ENCODE peak calls at places on chromosomes 4 and X, in nine cellular contexts. H, W, E, U, J, V, I, C and Z are unnamed samples.

GRCh38 chr4:88335092-88335665 is 43.5 kb upstream of the HERC6 start:
- DNase-seq in U (no peak), E (no peak), C (no peak), H (peak; percentile 67), W (no peak), V (peak; percentile 63), I (peak; percentile 19), J (no peak), Z (peak; percentile 88)

GRCh38 chr4:17812801-17813200 is 2.0 kb downstream of the NCAPG start:
- DNase-seq in H (no peak), E (peak; percentile 50), U (no peak), I (no peak), V (no peak), C (no peak), W (no peak), J (no peak), Z (no peak)

GRCh38 chrX:42602136-42602535 is 175.8 kb downstream of the PPP1R2C start:
- DNase-seq in E (no peak), V (no peak), W (no peak), U (no peak), H (no peak), I (no peak), J (no peak), C (no peak), Z (no peak)

GRCh38 chrX:38634665-38635064 is 73.3 kb downstream of the TSPAN7 start:
- DNase-seq in V (no peak), W (no peak), J (no peak), I (no peak), H (no peak), E (no peak), C (no peak), U (no peak), Z (no peak)

GRCh38 chr4:7427326-7428260 is 7.1 kb downstream of the PSAPL1 start:
- DNase-seq in I (no peak), H (no peak), U (peak; percentile 21), C (peak; percentile 66), W (peak; percentile 3), E (no peak), V (no peak), J (peak; percentile 40), Z (no peak)

GRCh38 chr4:8675383-8675782 is 82.8 kb downstream of the CPZ start:
- DNase-seq in U (no peak), J (no peak), C (no peak), V (no peak), H (peak; percentile 9), I (no peak), W (no peak), E (no peak), Z (no peak)

GRCh38 chr4:163331629-163332360 is 601 bp downstream of the NPY1R start:
- DNase-seq in V (no peak), W (peak; percentile 13), E (peak; percentile 24), I (no peak), J (no peak), H (no peak), U (no peak), C (no peak), Z (no peak)

GRCh38 chr4:56874166-56874565 is 33.5 kb upstream of the REST start:
- DNase-seq in I (no peak), U (no peak), C (no peak), J (no peak), H (no peak), W (peak; percentile 56), E (no peak), V (peak; percentile 72), Z (no peak)

DNA sequence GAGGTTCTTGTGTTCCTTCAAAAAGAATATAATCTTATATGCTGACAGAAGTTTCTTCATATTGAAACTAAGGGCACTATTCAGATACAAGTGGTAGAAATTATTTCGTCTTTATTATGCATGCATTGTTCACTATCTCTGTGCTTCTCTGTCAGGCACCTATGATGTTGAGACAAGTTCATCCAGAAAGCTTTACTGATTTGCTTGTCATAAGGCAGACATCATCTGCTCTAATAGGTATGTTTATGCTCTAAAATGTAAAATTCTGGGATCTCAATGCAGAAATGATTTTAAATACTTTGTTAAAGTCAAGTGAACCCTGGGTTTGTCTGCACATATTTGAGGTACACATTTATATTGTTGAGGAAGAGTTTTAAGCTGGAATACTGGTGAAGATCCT is 3.6 kb downstream of the UGT2B11 start:
- DNase-seq in J (no peak), E (no peak), H (no peak), C (no peak), W (no peak), U (no peak), V (no peak), I (no peak), Z (no peak)
- TF ChIP-seq POLR2AphosphoS5 in J (no peak), E (no peak), H (no peak), C (no peak), W (no peak), U (no peak), V (no peak), I (no peak), Z (no peak)

DNA sequence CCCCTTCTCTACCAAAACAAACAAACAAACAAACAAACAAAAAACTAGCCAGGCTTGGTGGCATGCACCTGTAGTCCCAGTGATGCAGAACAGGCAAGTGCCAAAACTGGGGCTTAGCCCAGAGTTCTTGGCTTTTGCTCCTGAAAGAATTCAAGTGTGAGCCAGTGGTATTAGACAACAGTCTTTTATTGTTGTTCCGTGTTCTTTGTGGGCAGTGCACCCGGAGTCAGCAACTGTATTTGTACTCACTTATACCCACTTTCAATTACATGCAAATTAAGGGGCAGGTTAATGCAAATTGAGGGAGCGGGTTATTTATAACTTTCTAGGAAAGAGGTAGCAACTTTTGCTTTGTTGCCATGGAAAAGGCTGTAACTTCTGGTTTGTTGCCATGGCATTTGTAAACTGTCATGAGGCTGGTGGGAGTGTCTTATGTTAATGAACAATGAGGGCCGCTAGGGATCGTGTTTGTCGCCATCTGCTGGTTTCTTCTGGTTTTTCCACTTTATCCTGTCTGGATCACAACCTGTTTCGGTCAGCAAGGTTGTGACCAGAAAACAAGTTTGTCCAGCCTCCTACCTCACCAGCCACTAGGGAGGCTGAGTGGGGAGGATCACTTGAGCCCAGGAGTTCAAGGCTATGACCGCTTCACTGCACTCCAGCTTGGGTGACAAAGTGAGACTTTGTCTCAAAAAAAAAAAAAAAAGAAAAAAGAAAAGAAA is 88.8 kb upstream of the ESX1 start:
- DNase-seq in U (peak; percentile 38), W (peak; percentile 60), J (no peak), V (no peak), E (peak; percentile 87), I (no peak), H (peak; percentile 49), C (no peak), Z (no peak)
- H3K27ac ChIP-seq in U (no peak overlapping the region), W (no peak overlapping the region), J (no peak overlapping the region), V (no peak overlapping the region), E (no peak overlapping the region), I (no peak overlapping the region), H (no peak overlapping the region), C (no peak overlapping the region), Z (no peak overlapping the region)

DNA sequence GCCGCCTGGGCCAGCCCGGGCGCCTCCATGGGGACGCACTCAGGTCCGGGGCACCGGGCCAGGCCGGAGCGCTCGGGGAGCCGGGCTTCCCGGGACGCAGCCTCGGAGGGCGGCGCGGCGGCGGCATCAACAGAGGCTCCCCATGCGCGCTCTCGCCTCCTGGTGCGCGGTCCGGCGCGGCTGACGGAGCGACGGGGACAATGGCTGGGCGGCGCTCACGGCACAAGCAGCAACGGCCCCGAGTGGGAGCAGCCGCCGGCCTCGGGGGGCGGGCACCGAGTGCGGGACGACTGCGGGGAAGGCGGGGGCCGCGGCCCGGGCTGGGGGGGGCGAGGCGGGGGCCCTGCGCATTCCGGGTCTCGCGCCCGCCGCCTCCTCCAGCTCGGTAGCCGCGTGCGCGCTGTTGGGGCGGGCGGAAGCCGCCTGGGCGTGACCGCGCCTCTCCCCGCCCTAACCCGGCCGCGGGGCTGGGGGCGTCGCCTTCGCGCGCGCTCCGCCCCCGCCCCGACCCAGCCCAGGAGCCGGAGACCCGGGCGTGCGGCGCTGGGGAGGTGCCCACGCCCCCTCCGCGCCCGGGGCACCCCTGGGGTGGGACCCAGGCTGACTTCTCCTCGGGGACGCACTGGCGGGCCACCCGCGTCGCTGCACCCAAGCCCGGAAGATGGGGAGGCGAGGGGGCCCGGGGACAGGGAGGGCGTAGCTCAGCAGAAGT is at the start of gene PRKX:
- DNase-seq in J (no peak), U (peak; percentile 63), E (peak; percentile 43), W (peak; percentile 78), H (no peak), I (no peak), V (peak; percentile 31), C (no peak), Z (no peak)
- TF ChIP-seq POLR2A in J (no peak), U (no peak), E (no peak), W (no peak), H (no peak), I (no peak), V (peak; percentile 19), C (no peak), Z (no peak)

DNA sequence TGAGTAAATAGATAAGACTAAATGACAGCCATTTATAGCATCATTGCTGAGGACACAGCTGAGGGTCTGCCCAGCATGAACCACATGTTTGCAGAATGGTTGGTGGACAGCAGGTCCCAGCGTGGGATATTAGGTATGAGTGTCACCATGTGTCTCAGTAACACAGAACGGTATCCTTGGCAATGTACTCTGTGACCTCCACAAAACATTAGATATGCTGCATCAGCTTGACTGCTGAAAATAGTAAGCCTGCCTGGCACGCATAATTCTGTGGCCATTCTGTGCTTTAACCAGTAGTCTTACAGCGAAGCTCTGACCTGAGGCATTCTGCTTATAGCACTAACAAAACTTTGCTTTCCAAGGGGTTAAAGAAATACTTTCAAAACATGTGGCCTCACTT is 32.0 kb downstream of the LIMCH1 start:
- DNase-seq in E (no peak), I (no peak), U (no peak), J (no peak), W (no peak), V (no peak), C (no peak), H (no peak), Z (no peak)
- TF ChIP-seq POLR2AphosphoS5 in E (no peak), I (no peak), U (no peak), J (no peak), W (no peak), V (no peak), C (no peak), H (no peak), Z (no peak)

GRCh38 chr4:118834960-118835895 is 698 bp downstream of the SEC24D start:
- DNase-seq in C (no peak), I (peak; percentile 92), U (peak; percentile 68), J (peak; percentile 52), E (peak; percentile 90), W (peak; percentile 70), V (peak; percentile 67), H (peak; percentile 87), Z (peak; percentile 93)
- H3K27ac ChIP-seq in C (peak overlapping the region; percentile 91), I (peak overlapping the region; percentile 99), U (peak overlapping the region; percentile 98), J (peak overlapping the region; percentile 99), E (peak overlapping the region; percentile 91), W (peak overlapping the region; percentile 99), V (peak overlapping the region; percentile 96), H (peak overlapping the region; percentile 84), Z (peak overlapping the region; percentile 93)